ENCODE peak calls at places on chromosomes 13 and 19, in eight cellular contexts. V, G, K, T, N, A, I and C are unnamed samples.

GRCh38 chr19:24140099-24140498 is 53.1 kb downstream of the ZNF254 start:
- DNase-seq in T (no peak), G (no peak), I (peak; percentile 83), A (no peak), N (peak; percentile 2), V (peak; percentile 89), K (no peak), C (peak; percentile 12)

GRCh38 chr13:86038490-86038889 is 239.3 kb upstream of the SLITRK6 start:
- DNase-seq in K (no peak), G (no peak), N (no peak), I (no peak), A (no peak), T (no peak), V (no peak), C (no peak)

GRCh38 chr19:15378529-15379082 is 981 bp downstream of the AKAP8 start:
- DNase-seq in A (peak; percentile 71), I (no peak), T (peak; percentile 45), K (peak; percentile 61), N (no peak), G (peak; percentile 23), V (peak; percentile 43), C (peak; percentile 67)

GRCh38 chr13:98348476-98348875 is 171.4 kb upstream of the RNF113B start:
- DNase-seq in T (no peak), A (no peak), G (no peak), V (no peak), K (no peak), N (no peak), I (no peak), C (no peak)

GRCh38 chr19:5081441-5082161 is 112.7 kb downstream of the KDM4B start:
- DNase-seq in V (no peak), A (no peak), K (no peak), N (no peak), I (no peak), G (no peak), T (no peak), C (no peak)

GRCh38 chr19:6723738-6724137 is 3.3 kb upstream of the C3 start:
- DNase-seq in T (no peak), N (no peak), K (peak; percentile 56), G (no peak), V (no peak), A (no peak), I (no peak), C (no peak)

GRCh38 chr19:16931306-16931705 is 42.5 kb downstream of the F2RL3 start:
- DNase-seq in A (no peak), N (no peak), V (no peak), I (no peak), K (no peak), T (no peak), G (no peak), C (no peak)

GRCh38 chr13:53058077-53058660 is 29.6 kb downstream of the OLFM4 start:
- DNase-seq in T (no peak), N (no peak), K (no peak), V (no peak), I (no peak), A (no peak), G (no peak), C (no peak)

GRCh38 chr13:105272660-105273631 is 1262.5 kb downstream of the EFNB2 start:
- DNase-seq in A (no peak), G (no peak), T (no peak), I (no peak), V (no peak), K (no peak), N (no peak), C (no peak)

GRCh38 chr19:34497112-34497805 is 15.7 kb downstream of the WTIP start:
- DNase-seq in I (no peak), G (no peak), V (no peak), A (no peak), N (no peak), T (no peak), K (no peak), C (no peak)

GRCh38 chr19:18507727-18508440 is 14.0 kb downstream of the ELL start:
- DNase-seq in A (no peak), T (peak; percentile 55), N (no peak), I (no peak), G (no peak), K (no peak), V (no peak), C (no peak)

GRCh38 chr19:18506545-18506944 is 15.3 kb downstream of the ELL start:
- DNase-seq in N (no peak), T (no peak), V (no peak), K (no peak), I (no peak), G (no peak), A (no peak), C (no peak)

GRCh38 chr19:18506101-18506534 is 15.8 kb downstream of the ELL start:
- DNase-seq in I (no peak), K (no peak), G (no peak), V (no peak), N (no peak), A (no peak), T (peak; percentile 45), C (peak; percentile 40)

GRCh38 chr19:18508585-18508984 is 13.3 kb downstream of the ELL start:
- DNase-seq in A (no peak), V (no peak), N (no peak), T (no peak), K (no peak), G (no peak), I (no peak), C (no peak)

DNA sequence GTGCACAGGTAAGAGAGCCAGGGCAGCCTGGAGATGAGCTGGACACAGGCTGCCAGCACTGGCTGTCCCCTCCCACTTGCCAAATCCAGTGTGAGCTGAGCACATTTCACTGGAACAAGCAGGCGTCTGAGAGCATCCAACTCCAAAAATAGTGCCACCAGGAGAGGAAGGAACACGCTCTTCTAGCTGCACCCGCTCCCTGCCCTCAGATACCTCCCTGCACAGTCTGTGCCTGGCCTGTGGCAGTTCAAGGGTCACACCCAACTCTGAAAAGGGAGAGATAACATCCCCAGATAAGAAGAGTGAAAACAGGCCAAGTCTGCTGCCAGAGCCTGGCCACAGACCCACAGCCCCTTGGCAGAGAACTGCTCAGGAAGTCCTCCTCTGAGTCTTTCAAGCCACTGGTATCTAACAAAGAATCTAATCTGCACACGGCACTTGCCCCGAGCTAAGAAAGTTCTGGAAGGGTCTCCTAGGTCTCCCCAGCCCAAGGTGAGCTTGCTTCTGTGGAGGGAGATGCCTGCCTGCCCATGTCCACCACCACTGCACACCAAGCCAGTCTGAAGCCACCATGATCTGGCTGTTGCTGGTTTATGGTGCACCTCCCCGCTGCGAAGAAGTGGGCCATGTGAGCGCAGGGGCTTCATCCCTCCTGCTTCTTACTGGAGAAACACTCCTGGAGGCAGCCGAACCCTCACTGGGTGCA is 14.7 kb downstream of the ELL start:
- DNase-seq in A (no peak), I (no peak), G (peak; percentile 53), V (no peak), N (no peak), T (peak; percentile 65), K (no peak), C (peak; percentile 43)
- H3K4me3 ChIP-seq in A (no peak overlapping the region), I (no peak overlapping the region), G (no peak overlapping the region), V (no peak overlapping the region), N (no peak overlapping the region), T (peak overlapping the region; percentile 5), K (no peak overlapping the region), C (no peak overlapping the region)

DNA sequence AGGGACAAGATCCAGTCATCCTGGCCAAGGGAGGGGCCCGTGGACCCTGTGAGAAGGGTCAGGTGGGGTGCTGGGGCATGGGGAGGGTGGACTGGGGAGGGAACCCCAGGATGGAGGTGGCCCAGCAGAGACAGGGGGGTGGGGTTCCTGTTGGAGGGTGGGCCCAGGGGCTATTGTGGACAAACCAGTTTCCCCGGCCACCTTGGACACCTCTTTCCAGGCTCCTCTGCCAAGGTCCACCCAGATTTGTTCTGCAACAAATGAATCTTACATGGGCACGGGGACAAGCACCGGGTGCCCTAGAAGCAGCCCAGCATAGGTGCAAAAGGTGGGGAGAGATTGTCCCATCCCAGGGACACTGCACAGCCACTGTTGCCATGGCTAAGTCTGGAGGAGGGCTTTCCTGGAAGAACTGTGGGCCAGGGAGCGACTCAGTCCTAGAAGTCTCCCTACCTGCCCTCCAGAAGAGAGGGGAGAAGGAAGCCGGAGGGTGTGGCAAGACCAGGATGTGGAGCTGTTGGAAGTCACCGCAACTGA is 2.2 kb upstream of the FBN3 start:
- DNase-seq in K (no peak), G (no peak), V (no peak), T (no peak), A (no peak), I (no peak), N (no peak), C (no peak)
- H3K27me3 ChIP-seq in K (no peaks in the 10 kb centered on the region), G (peaks cover 17% of the 10 kb centered on the region), V (peaks cover 30% of the 10 kb centered on the region), T (peaks cover 56% of the 10 kb centered on the region), A (no peaks in the 10 kb centered on the region), I (peaks cover 35% of the 10 kb centered on the region), N (peaks cover 46% of the 10 kb centered on the region), C (peaks cover 69% of the 10 kb centered on the region)

DNA sequence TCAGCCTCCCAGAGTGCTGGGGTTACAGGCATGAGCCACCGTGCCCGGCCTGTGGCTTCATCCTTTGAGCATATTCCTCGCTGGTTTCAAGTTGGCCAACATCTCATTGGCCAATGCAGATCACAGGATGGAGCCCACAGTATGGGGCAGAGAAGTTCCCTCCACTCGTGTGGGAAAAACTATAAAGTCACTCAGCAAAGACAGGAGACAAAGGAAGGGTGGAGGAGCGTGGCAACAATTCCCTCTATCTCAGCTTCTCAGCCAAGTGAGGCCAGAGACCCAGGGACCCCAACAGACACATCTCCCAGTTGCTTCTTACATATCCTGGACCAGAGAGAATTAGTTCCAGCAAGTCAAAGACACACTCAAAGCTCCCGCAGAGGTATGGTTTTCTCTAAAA is 184.6 kb upstream of the SOX1 start:
- DNase-seq in A (no peak), K (no peak), I (no peak), T (no peak), G (no peak), N (no peak), V (no peak), C (no peak)
- H3K4me3 ChIP-seq in A (no peak overlapping the region), K (no peak overlapping the region), I (no peak overlapping the region), T (no peak overlapping the region), G (no peak overlapping the region), N (no peak overlapping the region), V (no peak overlapping the region), C (no peak overlapping the region)

GRCh38 chr19:8657869-8658268 is 27.4 kb downstream of the NFILZ start:
- DNase-seq in V (no peak), N (no peak), I (no peak), K (no peak), A (peak; percentile 30), T (no peak), G (no peak), C (no peak)
- H3K27me3 ChIP-seq in V (peaks cover 50% of the 10 kb centered on the region), N (no peaks in the 10 kb centered on the region), I (no peaks in the 10 kb centered on the region), K (no peaks in the 10 kb centered on the region), A (no peaks in the 10 kb centered on the region), T (peaks cover 92% of the 10 kb centered on the region), G (no peaks in the 10 kb centered on the region), C (peaks cover 19% of the 10 kb centered on the region)